ENCODE peak calls at places on chromosomes 7 and 10, in six cellular contexts. Q, P, F, G, Z and C are unnamed samples.

GRCh38 chr10:11012880-11013279 is 4.8 kb upstream of the CELF2 start:
- DNase-seq in F (no peak), Q (no peak), Z (no peak), G (no peak), P (no peak), C (no peak)

GRCh38 chr7:77940647-77941046 is 142.1 kb downstream of the PHTF2 start:
- DNase-seq in P (no peak), F (no peak), Z (peak), Q (peak), G (no peak), C (no peak)

GRCh38 chr7:49669692-49670260 is 103.7 kb upstream of the VWC2 start:
- DNase-seq in G (no peak), P (no peak), Z (no peak), F (no peak), Q (no peak), C (no peak)

GRCh38 chr10:70889291-70889690 is 926 bp upstream of the PCBD1 start:
- DNase-seq in F (no peak), G (no peak), Z (no peak), Q (no peak), P (no peak), C (no peak)

GRCh38 chr7:90629306-90629918 is 33.3 kb downstream of the CDK14 start:
- DNase-seq in Z (peak), P (no peak), Q (no peak), G (no peak), F (no peak), C (no peak)

GRCh38 chr10:68109312-68109711 is at the start of gene MYPN:
- DNase-seq in G (no peak), P (no peak), F (no peak), Z (no peak), Q (no peak), C (no peak)

GRCh38 chr10:110576220-110576619 is 8.7 kb downstream of the SMC3 start:
- DNase-seq in Q (no peak), F (no peak), G (no peak), P (no peak), Z (no peak), C (no peak)

GRCh38 chr10:47440207-47440606 is 43.7 kb downstream of the ANXA8 start:
- DNase-seq in Q (no peak), Z (no peak), P (no peak), F (no peak), G (no peak), C (no peak)

GRCh38 chr10:97135464-97135863 is 50.3 kb downstream of the SLIT1 start:
- DNase-seq in P (no peak), G (no peak), Z (no peak), F (no peak), Q (no peak), C (no peak)

GRCh38 chr10:92690211-92691041 is 671 bp downstream of the HHEX start:
- DNase-seq in G (peak), Z (peak), Q (peak), P (peak), F (peak), C (no peak)

GRCh38 chr7:151727579-151728285 is 149.2 kb downstream of the PRKAG2 start:
- DNase-seq in G (peak), F (no peak), Q (no peak), P (peak), Z (no peak), C (no peak)

GRCh38 chr7:45268013-45268412 is 110.4 kb downstream of the RAMP3 start:
- DNase-seq in F (no peak), P (no peak), Z (no peak), G (no peak), Q (no peak), C (no peak)

GRCh38 chr7:51472017-51472296 is 155.3 kb upstream of the COBL start:
- DNase-seq in G (no peak), P (no peak), Z (no peak), Q (no peak), F (no peak), C (no peak)

GRCh38 chr10:62109532-62110293 is 158.9 kb downstream of the RTKN2 start:
- DNase-seq in P (no peak), F (no peak), Q (no peak), Z (no peak), G (no peak), C (no peak)

GRCh38 chr10:44459677-44460076 is 74.8 kb upstream of the CXCL12 start:
- DNase-seq in Z (no peak), G (no peak), Q (no peak), F (no peak), P (no peak), C (no peak)